ENCODE peak calls at places on chromosomes 13 and 19, in five cellular contexts. J is GM23338, H is tibial artery, B is colonic mucosa, R is Panc1. F is an unnamed sample.
A peak's percentile ranks its signal among the peaks of the same experiment; 100 is the strongest.

GRCh38 chr19:23071087-23071511 is 45.7 kb upstream of the ZNF730 start:
- DNase-seq in J (peak; percentile 71), R (no peak), B (peak; percentile 20), H (no peak), F (peak; percentile 20)

GRCh38 chr19:51552996-51553725 is 17.9 kb upstream of the ZNF175 start:
- DNase-seq in J (peak; percentile 97), R (no peak), B (peak; percentile 63), H (no peak), F (peak; percentile 81)

GRCh38 chr13:51958217-51958547 is 53.1 kb downstream of the ATP7B start:
- DNase-seq in R (no peak), B (peak; percentile 78), J (peak; percentile 14), H (no peak), F (no peak)

GRCh38 chr13:77416666-77417212 is 89.8 kb upstream of the MYCBP2 start:
- DNase-seq in B (no peak), H (no peak), R (no peak), J (no peak), F (no peak)

GRCh38 chr13:35554972-35555623 is 78.6 kb upstream of the MAB21L1 start:
- DNase-seq in B (no peak), R (no peak), J (no peak), H (no peak), F (no peak)

GRCh38 chr13:101915333-101915732 is 462.9 kb downstream of the ITGBL1 start:
- DNase-seq in B (no peak), J (peak; percentile 62), R (no peak), H (no peak), F (no peak)

GRCh38 chr19:43784251-43784980 is 3.6 kb upstream of the KCNN4 start:
- DNase-seq in B (peak; percentile 73), H (peak; percentile 70), R (no peak), J (no peak), F (no peak)

GRCh38 chr19:34224996-34225658 is 29.2 kb upstream of the GARRE1 start:
- DNase-seq in J (peak; percentile 70), R (no peak), B (no peak), H (no peak), F (no peak)

GRCh38 chr19:12611361-12611699 is 610 bp downstream of the ZNF791 start:
- DNase-seq in H (peak; percentile 92), J (peak; percentile 72), B (peak; percentile 86), R (no peak), F (peak; percentile 71)

GRCh38 chr13:113798200-113798811 is 39.3 kb downstream of the TMEM255B start:
- DNase-seq in H (no peak), B (no peak), J (no peak), R (no peak), F (no peak)

GRCh38 chr13:40495620-40496001 is 170.8 kb downstream of the FOXO1 start:
- DNase-seq in R (no peak), B (no peak), H (no peak), J (no peak), F (no peak)

GRCh38 chr19:47331490-47331889 is 485 bp upstream of the C5AR2 start:
- DNase-seq in R (no peak), H (no peak), J (no peak), B (no peak), F (no peak)

GRCh38 chr19:35783469-35784400 is 8.4 kb downstream of the ARHGAP33 start:
- DNase-seq in B (no peak), J (peak; percentile 73), H (no peak), R (no peak), F (no peak)
- H3K27ac ChIP-seq in B (no peak overlapping the region), J (no peak overlapping the region), H (no peak overlapping the region), R (no peak overlapping the region), F (no peak overlapping the region)

GRCh38 chr13:59047546-59047945 is 1116.2 kb downstream of the DIAPH3 start:
- DNase-seq in R (no peak), J (peak; percentile 7), B (no peak), H (no peak), F (no peak)
- H3K27me3 ChIP-seq in R (no peaks in the 10 kb centered on the region), J (no peaks in the 10 kb centered on the region), B (no peaks in the 10 kb centered on the region), H (no peaks in the 10 kb centered on the region), F (no peaks in the 10 kb centered on the region)

DNA sequence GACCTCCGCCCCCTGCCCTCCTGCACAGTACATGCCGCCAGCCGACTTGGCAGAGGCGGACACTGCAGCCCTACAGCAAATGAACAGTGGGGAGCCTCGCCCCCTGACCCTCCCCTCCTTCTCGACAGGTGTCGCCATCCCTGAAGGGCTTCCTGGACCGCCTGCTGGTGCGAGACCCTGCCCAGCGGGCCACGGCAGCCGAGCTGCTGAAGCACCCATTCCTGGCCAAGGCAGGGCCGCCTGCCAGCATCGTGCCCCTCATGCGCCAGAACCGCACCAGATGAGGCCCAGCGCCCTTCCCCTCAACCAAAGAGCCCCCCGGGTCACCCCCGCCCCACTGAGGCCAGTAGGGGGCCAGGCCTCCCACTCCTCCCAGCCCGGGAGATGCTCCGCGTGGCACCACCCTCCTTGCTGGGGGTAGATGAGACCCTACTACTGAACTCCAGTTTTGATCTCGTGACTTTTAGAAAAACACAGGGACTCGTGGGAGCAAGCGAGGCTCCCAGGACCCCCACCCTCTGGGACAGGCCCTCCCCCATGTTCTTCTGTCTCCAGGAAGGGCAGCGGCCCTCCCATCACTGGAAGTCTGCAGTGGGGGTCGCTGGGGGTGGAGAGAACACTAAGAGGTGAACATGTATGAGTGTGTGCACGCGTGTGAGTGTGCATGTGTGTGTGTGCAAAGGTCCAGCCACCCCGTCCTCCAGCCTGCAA is 18.3 kb upstream of the NCCRP1 start:
- DNase-seq in B (no peak), R (no peak), J (no peak), H (no peak), F (no peak)
- H3K36me3 ChIP-seq in B (peaks cover 7% of the 10 kb centered on the region), R (peaks cover 25% of the 10 kb centered on the region), J (no peaks in the 10 kb centered on the region), H (peaks cover 74% of the 10 kb centered on the region), F (no peaks in the 10 kb centered on the region)

GRCh38 chr13:109644956-109645355 is 141.4 kb downstream of the IRS2 start:
- DNase-seq in J (no peak), B (no peak), R (no peak), H (no peak), F (no peak)

GRCh38 chr13:109647046-109647445 is 139.3 kb downstream of the IRS2 start:
- DNase-seq in J (no peak), B (no peak), R (no peak), H (no peak), F (no peak)

GRCh38 chr13:109645831-109646230 is 140.6 kb downstream of the IRS2 start:
- DNase-seq in R (no peak), H (no peak), B (no peak), J (no peak), F (no peak)

GRCh38 chr13:109647699-109648098 is 138.7 kb downstream of the IRS2 start:
- DNase-seq in J (no peak), B (no peak), H (no peak), R (no peak), F (no peak)

DNA sequence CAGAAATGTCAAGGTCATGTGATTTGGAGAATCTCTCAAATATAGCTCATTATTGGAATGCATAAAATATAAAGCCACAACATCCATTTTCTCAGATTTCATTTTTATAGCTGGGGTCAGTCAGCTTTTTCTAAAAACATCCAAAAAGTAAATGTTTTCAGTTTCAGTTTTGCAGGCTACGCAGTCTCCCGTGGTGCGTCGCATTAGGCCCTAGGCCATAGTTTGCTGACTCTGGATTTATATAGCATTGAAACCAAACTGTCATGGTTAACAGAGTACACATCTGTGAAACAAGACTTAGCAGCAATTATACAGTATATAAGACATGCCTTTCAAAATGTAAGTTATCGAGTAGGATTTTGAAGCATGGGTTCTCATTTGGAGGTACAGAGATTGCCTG is 140.0 kb downstream of the IRS2 start:
- DNase-seq in J (no peak), R (no peak), H (no peak), B (no peak), F (no peak)
- H3K27ac ChIP-seq in J (no peak overlapping the region), R (no peak overlapping the region), H (no peak overlapping the region), B (no peak overlapping the region), F (no peak overlapping the region)

GRCh38 chr13:68749801-68750200 is 1357.8 kb upstream of the ATXN8OS start:
- DNase-seq in J (no peak), H (no peak), R (no peak), B (no peak), F (no peak)
- H3K27me3 ChIP-seq in J (no peaks in the 10 kb centered on the region), H (no peaks in the 10 kb centered on the region), R (no peaks in the 10 kb centered on the region), B (no peaks in the 10 kb centered on the region), F (no peaks in the 10 kb centered on the region)

GRCh38 chr13:45492538-45492937 is 27.8 kb downstream of the COG3 start:
- DNase-seq in B (no peak), R (no peak), H (no peak), J (no peak), F (no peak)

DNA sequence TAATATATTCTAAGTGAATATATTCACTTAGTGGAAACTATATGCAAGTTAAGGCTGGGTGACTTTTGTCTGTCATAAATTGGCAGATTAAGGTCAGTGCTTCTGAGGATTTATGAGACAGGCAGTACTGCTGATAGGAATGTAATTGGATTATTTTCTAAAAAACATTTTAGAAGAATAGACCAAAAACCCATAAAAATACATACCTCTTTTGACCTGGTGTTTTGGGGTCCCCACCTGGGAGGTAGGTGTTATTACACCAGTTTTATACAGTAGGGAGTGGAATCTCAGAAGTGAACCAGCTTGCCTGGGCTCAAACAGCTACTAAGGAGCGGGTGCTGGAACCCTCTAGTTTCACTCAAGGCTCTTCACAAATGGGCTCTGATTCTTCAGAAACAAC is 25.3 kb downstream of the COG3 start:
- DNase-seq in R (no peak), J (peak; percentile 56), H (no peak), B (no peak), F (no peak)
- H3K36me3 ChIP-seq in R (peaks cover 12% of the 10 kb centered on the region), J (peaks cover 17% of the 10 kb centered on the region), H (peaks cover 46% of the 10 kb centered on the region), B (no peaks in the 10 kb centered on the region), F (peaks cover 51% of the 10 kb centered on the region)